ENCODE peak calls at places on chromosomes 13 and 19, in five cellular contexts. X is neuronal stem cell; R is CD4-positive, CD25-positive, alpha-beta regulatory T cell; M is left ventricle myocardium inferior; A is SK-N-SH. B is an unnamed sample. For H3K4me1, the result is how much of the 10 kb centered on the place peaks cover.

GRCh38 chr19:17579523-17580244 is 24.2 kb downstream of the COLGALT1 start:
- DNase-seq in X (peak), R (no peak), M (peak), A (peak), B (no peak)

GRCh38 chr19:47309608-47310007 is at the start of gene C5AR1:
- DNase-seq in X (no peak), R (no peak), M (peak), A (no peak), B (no peak)

GRCh38 chr13:39900106-39900750 is 244.8 kb downstream of the COG6 start:
- DNase-seq in X (no peak), R (no peak), M (no peak), A (no peak), B (no peak)

GRCh38 chr19:17681505-17682125 is 6.5 kb downstream of the UNC13A start:
- DNase-seq in X (no peak), R (peak), M (peak), A (no peak), B (no peak)

GRCh38 chr13:100473087-100473486 is 115.5 kb downstream of the GGACT start:
- DNase-seq in X (peak), R (no peak), M (no peak), A (peak), B (no peak)

GRCh38 chr19:8806661-8807060 is 25.4 kb downstream of the ZNF558 start:
- DNase-seq in X (no peak), R (no peak), M (no peak), A (no peak), B (no peak)

GRCh38 chr13:110330491-110331001 is 23.5 kb downstream of the COL4A2 start:
- DNase-seq in X (no peak), R (no peak), M (no peak), A (no peak), B (no peak)

GRCh38 chr13:109344552-109345157 is 441.7 kb downstream of the IRS2 start:
- DNase-seq in X (no peak), R (no peak), M (no peak), A (peak), B (peak)

GRCh38 chr19:6522712-6523111 is 8.1 kb upstream of the TNFSF9 start:
- DNase-seq in X (no peak), R (no peak), M (no peak), A (no peak), B (no peak)

GRCh38 chr19:47247308-47247990 is 8.9 kb upstream of the CCDC9 start:
- DNase-seq in X (no peak), R (peak), M (peak), A (peak), B (peak)

GRCh38 chr19:30446844-30447243 is 74.7 kb downstream of the ZNF536 start:
- DNase-seq in X (no peak), R (no peak), M (no peak), A (no peak), B (no peak)

GRCh38 chr19:13839938-13840750 is 36.8 kb upstream of the NANOS3 start:
- DNase-seq in X (no peak), R (peak), M (peak), A (no peak), B (no peak)

GRCh38 chr19:53908106-53908932 is 759 bp upstream of the CACNG7 start:
- DNase-seq in X (peak), R (peak), M (no peak), A (peak), B (no peak)

GRCh38 chr19:40217921-40218890 is at the start of gene TTC9B:
- DNase-seq in X (peak), R (peak), M (no peak), A (peak), B (no peak)

GRCh38 chr19:2719910-2720776 is 1.0 kb downstream of the DIRAS1 start:
- DNase-seq in X (no peak), R (no peak), M (peak), A (peak), B (no peak)

GRCh38 chr19:51837145-51837544 is 42.2 kb downstream of the FPR3 start:
- DNase-seq in X (no peak), R (no peak), M (no peak), A (no peak), B (no peak)

GRCh38 chr13:43911871-43912270 is 32.2 kb downstream of the LACC1 start:
- DNase-seq in X (no peak), R (no peak), M (no peak), A (no peak), B (no peak)

GRCh38 chr13:100458673-100459072 is 129.9 kb downstream of the GGACT start:
- DNase-seq in X (no peak), R (no peak), M (no peak), A (no peak), B (no peak)

GRCh38 chr19:46821512-46822359 is 28.9 kb downstream of the AP2S1 start:
- DNase-seq in X (no peak), R (peak), M (peak), A (no peak), B (no peak)

GRCh38 chr13:114128624-114129522 is 3.5 kb downstream of the RASA3 start:
- DNase-seq in X (no peak), R (peak), M (peak), A (no peak), B (no peak)

GRCh38 chr13:23673867-23674605 is 103.8 kb downstream of the TNFRSF19 start:
- DNase-seq in X (no peak), R (no peak), M (no peak), A (no peak), B (no peak)

GRCh38 chr13:98575876-98576214 is 1.1 kb downstream of the STK24 start:
- DNase-seq in X (no peak), R (no peak), M (no peak), A (no peak), B (no peak)

GRCh38 chr13:98576215-98576945 is 527 bp downstream of the STK24 start:
- DNase-seq in X (peak), R (peak), M (peak), A (peak), B (no peak)

GRCh38 chr13:98577823-98578285 is 947 bp upstream of the STK24 start:
- DNase-seq in X (peak), R (no peak), M (no peak), A (no peak), B (peak)

GRCh38 chr13:98576963-98577822 is at the start of gene STK24:
- DNase-seq in X (peak), R (peak), M (peak), A (peak), B (peak)

GRCh38 chr13:98575009-98575866 is 1.7 kb downstream of the STK24 start:
- DNase-seq in X (no peak), R (peak), M (no peak), A (no peak), B (no peak)
- H3K4me1 ChIP-seq in X (under half), R (half or more), M (half or more), A (under half), B (half or more)

GRCh38 chr19:41408256-41408655 is 10.6 kb downstream of the BCKDHA start:
- DNase-seq in X (no peak), R (no peak), M (no peak), A (no peak), B (no peak)
- H3K4me1 ChIP-seq in X (under half), R (under half), M (half or more), A (under half), B (under half)

GRCh38 chr19:1266116-1266817 is 2.9 kb upstream of the CIRBP start:
- DNase-seq in X (peak), R (peak), M (peak), A (peak), B (peak)
- H3K4me1 ChIP-seq in X (half or more), R (half or more), M (half or more), A (under half), B (half or more)

GRCh38 chr19:15269806-15270205 is 37.6 kb upstream of the EPHX3 start:
- DNase-seq in X (no peak), R (no peak), M (no peak), A (no peak), B (no peak)

GRCh38 chr19:15268192-15268927 is 36.1 kb upstream of the EPHX3 start:
- DNase-seq in X (no peak), R (no peak), M (no peak), A (no peak), B (no peak)

GRCh38 chr19:15265849-15266248 is 33.6 kb upstream of the EPHX3 start:
- DNase-seq in X (no peak), R (no peak), M (peak), A (peak), B (no peak)

GRCh38 chr19:15266683-15267082 is 34.4 kb upstream of the EPHX3 start:
- DNase-seq in X (no peak), R (no peak), M (no peak), A (no peak), B (no peak)

GRCh38 chr19:15268928-15269253 is 36.6 kb upstream of the EPHX3 start:
- DNase-seq in X (no peak), R (no peak), M (no peak), A (no peak), B (no peak)
- H3K4me1 ChIP-seq in X (under half), R (under half), M (half or more), A (under half), B (half or more)

DNA sequence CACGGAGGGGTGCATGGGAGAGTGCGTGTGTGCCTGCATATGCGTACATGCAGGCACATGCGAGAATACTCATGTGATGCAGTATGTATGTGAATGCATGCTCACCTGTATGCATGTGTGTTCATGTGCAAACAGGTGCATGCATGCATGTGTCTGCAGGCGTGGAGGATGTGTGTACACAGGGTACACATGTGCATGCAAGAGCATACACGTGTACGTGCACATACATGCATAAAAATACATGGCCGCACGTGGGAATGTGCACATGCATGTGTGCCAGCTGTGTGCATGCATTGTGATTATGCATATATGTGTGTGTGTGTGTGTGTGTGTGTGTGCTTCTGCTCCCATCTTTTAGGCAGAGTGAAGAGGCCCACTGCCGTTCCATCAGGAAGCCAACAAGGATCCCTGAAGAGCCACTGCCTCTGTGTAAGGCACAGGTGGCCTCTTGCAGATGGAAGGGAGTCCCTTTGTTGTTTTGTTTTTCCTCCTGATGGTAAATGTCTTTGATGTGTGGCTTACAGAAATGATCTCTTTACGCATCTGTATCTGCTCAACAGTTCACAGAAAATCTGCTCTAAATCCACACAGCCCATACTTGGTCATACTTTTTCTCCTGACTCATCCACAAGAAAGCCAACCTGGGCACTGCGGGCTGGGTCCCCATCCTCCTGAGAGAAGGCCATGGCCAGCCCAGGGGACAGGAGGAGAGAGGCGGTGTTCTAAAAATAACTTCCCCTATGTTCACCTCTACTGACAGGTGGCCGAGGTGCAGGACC is 50.7 kb downstream of the KLF2 start:
- DNase-seq in X (no peak), R (peak), M (no peak), A (no peak), B (no peak)
- H3K4me1 ChIP-seq in X (under half), R (half or more), M (half or more), A (under half), B (under half)

GRCh38 chr13:32007494-32007893 is 24.1 kb upstream of the FRY start:
- DNase-seq in X (no peak), R (no peak), M (no peak), A (no peak), B (no peak)

GRCh38 chr13:32009362-32009761 is 22.2 kb upstream of the FRY start:
- DNase-seq in X (no peak), R (no peak), M (no peak), A (no peak), B (peak)

GRCh38 chr13:32011971-32012370 is 19.6 kb upstream of the FRY start:
- DNase-seq in X (no peak), R (no peak), M (no peak), A (no peak), B (no peak)

GRCh38 chr13:32010137-32010536 is 21.4 kb upstream of the FRY start:
- DNase-seq in X (no peak), R (no peak), M (no peak), A (no peak), B (no peak)

DNA sequence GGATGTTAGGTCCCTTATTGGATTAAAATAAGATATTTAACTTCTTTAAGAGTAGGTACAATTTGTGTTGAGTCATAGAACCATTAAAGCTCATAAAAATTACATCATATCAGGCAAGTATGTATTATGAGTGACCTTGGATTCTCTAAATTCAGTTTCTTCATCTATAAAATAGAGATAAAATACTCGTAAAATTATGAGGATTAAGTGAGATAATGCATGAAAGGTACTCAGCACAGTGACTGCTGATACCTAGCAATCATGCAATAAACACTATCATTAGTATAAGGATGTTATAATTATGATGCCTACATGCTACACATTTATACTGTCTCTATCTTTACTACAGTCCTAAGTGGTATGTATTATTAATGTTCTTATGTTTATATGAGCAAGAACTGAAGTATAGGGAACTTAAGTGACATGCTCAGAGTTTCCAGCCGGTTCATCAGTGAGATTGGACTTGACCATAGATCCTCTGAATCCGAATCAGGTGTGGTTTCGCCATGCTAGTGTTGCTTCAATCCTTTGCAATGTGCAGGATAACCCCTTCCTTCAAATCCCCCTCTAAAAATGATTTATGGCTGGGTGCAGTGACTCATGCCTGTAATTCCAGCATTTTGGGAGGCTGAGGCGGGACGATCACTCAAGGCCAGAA is 22.9 kb upstream of the FRY start:
- DNase-seq in X (no peak), R (no peak), M (no peak), A (no peak), B (no peak)
- H3K4me1 ChIP-seq in X (under half), R (under half), M (under half), A (under half), B (under half)

B was measured in HepG2.